ENCODE peak calls at places on chromosomes 13 and 19, in six cellular contexts. X is NK-92 treated with Interleukin-12 subunit alpha and Interleukin-12 subunit beta, amount 100 ng/mL, for 24 hours; N is Right ventricle myocardium superior; M is GM12878; P is endothelial cell; D is activated CD4-positive, CD25-positive, alpha-beta regulatory T cell. R is an unnamed sample.

GRCh38 chr13:113792821-113793717 is 34.0 kb downstream of the TMEM255B start:
- DNase-seq in X (no peak), M (no peak), N (no peak), P (no peak), D (no peak), R (no peak)

GRCh38 chr19:703651-704446 is 4.9 kb upstream of the PALM start:
- DNase-seq in P (peak), M (no peak), X (peak), N (peak), D (peak), R (no peak)

GRCh38 chr13:102658678-102659077 is 36.2 kb downstream of the METTL21C start:
- DNase-seq in P (no peak), N (no peak), D (no peak), M (no peak), X (no peak), R (no peak)

GRCh38 chr19:55591555-55591954 is 7.8 kb downstream of the FIZ1 start:
- DNase-seq in X (no peak), P (no peak), D (no peak), M (no peak), N (no peak), R (no peak)

GRCh38 chr13:27508802-27509201 is 58.4 kb upstream of the MTIF3 start:
- DNase-seq in D (no peak), X (no peak), M (no peak), N (no peak), P (no peak), R (no peak)

GRCh38 chr13:93859666-93860065 is 619.8 kb downstream of the DCT start:
- DNase-seq in P (no peak), X (no peak), N (no peak), M (no peak), D (no peak), R (no peak)

GRCh38 chr13:90416519-90416918 is 931.0 kb upstream of the MIR17HG start:
- DNase-seq in D (no peak), M (no peak), P (no peak), N (no peak), X (no peak), R (no peak)

GRCh38 chr13:102680842-102681725 is 13.8 kb downstream of the METTL21C start:
- DNase-seq in X (no peak), D (no peak), P (no peak), M (no peak), N (no peak), R (no peak)

GRCh38 chr13:45654633-45655349 is 39.3 kb upstream of the ERICH6B start:
- DNase-seq in P (no peak), M (no peak), D (no peak), X (no peak), N (no peak), R (no peak)

GRCh38 chr19:19514215-19514633 is 1.1 kb downstream of the TSSK6 start:
- DNase-seq in P (no peak), X (no peak), M (no peak), D (no peak), N (peak), R (no peak)